ENCODE peak calls at places on chromosomes 13 and 19, in eight cellular contexts. One of them, this sample, is unnamed.

GRCh38 chr19:13034636-13035035 is 39.4 kb downstream of the NFIX start:
- DNase-seq in NB4: no peak
- DNase-seq in body of pancreas: no peak
- DNase-seq in tibial nerve: no peak
- DNase-seq in adrenal gland: peak
- DNase-seq in spleen: no peak
- DNase-seq in transverse colon: no peak
- DNase-seq in HCT116: no peak
- DNase-seq in this sample: no peak

GRCh38 chr19:48629599-48630288 is 7.4 kb downstream of the DBP start:
- DNase-seq in NB4: peak
- DNase-seq in body of pancreas: no peak
- DNase-seq in tibial nerve: no peak
- DNase-seq in adrenal gland: peak
- DNase-seq in spleen: peak
- DNase-seq in transverse colon: peak
- DNase-seq in HCT116: peak
- DNase-seq in this sample: peak

GRCh38 chr19:18460900-18461299 is 23.0 kb upstream of the ISYNA1 start:
- DNase-seq in NB4: no peak
- DNase-seq in body of pancreas: no peak
- DNase-seq in tibial nerve: no peak
- DNase-seq in adrenal gland: no peak
- DNase-seq in spleen: peak
- DNase-seq in transverse colon: no peak
- DNase-seq in HCT116: no peak
- DNase-seq in this sample: no peak

GRCh38 chr19:48489608-48490216 is 20.5 kb downstream of the CYTH2 start:
- DNase-seq in NB4: peak
- DNase-seq in body of pancreas: peak
- DNase-seq in tibial nerve: peak
- DNase-seq in adrenal gland: peak
- DNase-seq in spleen: peak
- DNase-seq in transverse colon: peak
- DNase-seq in HCT116: peak
- DNase-seq in this sample: peak

GRCh38 chr13:111919286-111919685 is 147.7 kb upstream of the SOX1 start:
- DNase-seq in NB4: no peak
- DNase-seq in body of pancreas: no peak
- DNase-seq in tibial nerve: no peak
- DNase-seq in adrenal gland: no peak
- DNase-seq in spleen: no peak
- DNase-seq in transverse colon: no peak
- DNase-seq in HCT116: no peak
- DNase-seq in this sample: no peak

GRCh38 chr19:32373614-32374295 is 28.3 kb downstream of the ZNF507 start:
- DNase-seq in NB4: no peak
- DNase-seq in body of pancreas: peak
- DNase-seq in tibial nerve: no peak
- DNase-seq in adrenal gland: peak
- DNase-seq in spleen: no peak
- DNase-seq in transverse colon: peak
- DNase-seq in HCT116: peak
- DNase-seq in this sample: peak

GRCh38 chr13:98641075-98641474 is 64.2 kb upstream of the STK24 start:
- DNase-seq in NB4: no peak
- DNase-seq in body of pancreas: no peak
- DNase-seq in tibial nerve: no peak
- DNase-seq in adrenal gland: no peak
- DNase-seq in spleen: no peak
- DNase-seq in transverse colon: no peak
- DNase-seq in HCT116: no peak
- DNase-seq in this sample: no peak

GRCh38 chr13:49711218-49711863 is 20.1 kb upstream of the EBPL start:
- DNase-seq in NB4: peak
- DNase-seq in body of pancreas: no peak
- DNase-seq in tibial nerve: no peak
- DNase-seq in adrenal gland: peak
- DNase-seq in spleen: no peak
- DNase-seq in transverse colon: no peak
- DNase-seq in HCT116: no peak
- DNase-seq in this sample: no peak

GRCh38 chr19:39319892-39320168 is 833 bp downstream of the LRFN1 start:
- DNase-seq in NB4: no peak
- DNase-seq in body of pancreas: no peak
- DNase-seq in tibial nerve: no peak
- DNase-seq in adrenal gland: no peak
- DNase-seq in spleen: no peak
- DNase-seq in transverse colon: no peak
- DNase-seq in HCT116: no peak
- DNase-seq in this sample: no peak

DNA sequence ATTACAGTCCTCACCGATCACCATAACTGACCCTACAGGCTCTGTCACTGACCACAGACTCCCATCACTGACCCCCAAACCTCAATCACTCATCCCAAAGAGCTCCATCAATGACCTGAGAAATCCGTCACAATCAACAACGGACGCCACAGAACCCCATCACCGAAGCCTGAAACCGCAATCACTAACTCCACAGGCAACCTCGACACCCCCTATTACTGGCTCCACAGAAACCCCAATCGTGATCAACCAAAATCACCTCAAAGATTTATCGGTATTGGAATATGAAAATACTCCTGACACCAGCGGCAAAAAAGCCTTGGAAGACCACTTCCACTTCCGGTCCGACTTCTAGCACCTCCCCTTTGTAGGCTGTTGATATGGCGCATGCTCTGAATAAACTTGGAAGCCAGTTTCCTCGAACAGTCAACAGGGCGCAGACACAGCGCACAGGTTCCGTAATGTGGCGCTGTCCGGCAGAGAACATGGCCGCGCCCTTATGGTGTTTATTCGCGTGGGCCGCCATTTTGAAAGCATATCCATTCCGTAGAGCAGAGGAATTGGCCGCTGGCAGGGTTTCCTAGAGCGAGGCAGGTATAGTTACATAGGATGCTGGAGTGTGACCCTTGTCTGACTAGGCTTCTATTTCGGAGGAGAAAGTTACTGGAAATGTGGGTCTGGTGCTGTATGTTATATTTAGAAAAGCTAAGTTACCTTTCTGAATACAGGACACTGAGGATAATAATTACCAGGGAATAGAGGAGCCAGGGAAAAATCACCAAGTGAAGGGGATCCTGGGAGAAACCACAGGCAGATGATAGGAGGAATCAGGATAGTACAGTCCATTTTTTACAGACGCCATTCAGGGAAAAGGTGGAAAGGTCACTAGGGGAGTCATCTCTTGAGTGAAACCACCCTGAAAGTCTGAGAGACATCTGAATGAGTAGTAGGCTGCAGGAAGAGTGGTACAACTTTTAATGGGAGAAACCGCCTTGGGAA is at the start of gene ZNF585A:
- DNase-seq in NB4: peak
- DNase-seq in body of pancreas: peak
- DNase-seq in tibial nerve: peak
- DNase-seq in adrenal gland: peak
- DNase-seq in spleen: peak
- DNase-seq in transverse colon: peak
- DNase-seq in HCT116: peak
- DNase-seq in this sample: peak
- TF ChIP-seq POLR2A in NB4: peak
- TF ChIP-seq POLR2A in body of pancreas: no peak
- TF ChIP-seq POLR2A in tibial nerve: peak
- TF ChIP-seq POLR2A in adrenal gland: peak
- TF ChIP-seq POLR2A in spleen: no peak
- TF ChIP-seq POLR2A in transverse colon: no peak
- TF ChIP-seq POLR2A in HCT116: no peak
- TF ChIP-seq POLR2A in this sample: peak

DNA sequence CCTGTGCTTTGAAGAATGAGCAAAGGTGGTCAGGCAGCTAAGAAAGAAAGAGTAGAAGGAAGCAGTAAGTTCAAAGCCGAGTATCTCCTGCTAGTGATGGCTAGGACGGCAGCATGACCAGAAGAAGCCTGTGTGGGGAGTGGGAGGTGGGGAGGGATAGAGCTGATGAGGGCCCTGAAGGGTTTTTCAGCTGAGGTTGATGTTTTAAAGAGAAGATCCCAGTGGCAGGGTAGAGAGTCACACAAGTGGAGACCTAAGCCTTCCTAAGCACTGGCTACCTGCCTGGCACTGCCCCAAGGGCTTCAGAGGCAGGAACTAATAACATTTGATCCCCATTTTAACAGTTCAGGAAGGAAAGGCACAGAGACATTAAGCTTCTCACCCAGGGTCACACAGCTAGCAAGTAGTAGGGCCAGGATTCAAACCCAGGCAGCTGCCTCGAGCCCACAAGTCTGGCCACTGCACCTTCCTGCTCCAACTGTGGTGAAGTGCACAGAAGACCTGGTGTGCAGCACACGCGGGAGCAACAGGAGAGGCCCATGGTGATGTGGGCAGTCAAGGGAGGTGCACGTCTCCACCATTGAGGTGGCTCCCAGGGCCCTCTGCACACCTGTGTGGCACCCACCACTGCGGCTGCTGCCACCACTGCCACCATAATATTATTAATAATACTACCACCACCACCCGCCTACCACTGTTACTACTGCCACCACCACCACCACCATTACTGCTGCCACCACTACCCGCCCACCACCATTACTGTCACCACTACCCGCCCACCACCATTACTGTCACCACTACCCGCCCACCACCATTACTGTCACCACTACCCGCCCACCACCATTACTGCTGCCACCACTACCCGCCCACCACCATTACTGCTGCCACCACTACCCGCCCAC is 22.1 kb downstream of the CUL4A start:
- DNase-seq in NB4: no peak
- DNase-seq in body of pancreas: no peak
- DNase-seq in tibial nerve: no peak
- DNase-seq in adrenal gland: no peak
- DNase-seq in spleen: no peak
- DNase-seq in transverse colon: no peak
- DNase-seq in HCT116: no peak
- DNase-seq in this sample: no peak
- TF ChIP-seq POLR2A in NB4: no peak
- TF ChIP-seq POLR2A in body of pancreas: no peak
- TF ChIP-seq POLR2A in tibial nerve: no peak
- TF ChIP-seq POLR2A in adrenal gland: no peak
- TF ChIP-seq POLR2A in spleen: no peak
- TF ChIP-seq POLR2A in transverse colon: no peak
- TF ChIP-seq POLR2A in HCT116: no peak
- TF ChIP-seq POLR2A in this sample: no peak

DNA sequence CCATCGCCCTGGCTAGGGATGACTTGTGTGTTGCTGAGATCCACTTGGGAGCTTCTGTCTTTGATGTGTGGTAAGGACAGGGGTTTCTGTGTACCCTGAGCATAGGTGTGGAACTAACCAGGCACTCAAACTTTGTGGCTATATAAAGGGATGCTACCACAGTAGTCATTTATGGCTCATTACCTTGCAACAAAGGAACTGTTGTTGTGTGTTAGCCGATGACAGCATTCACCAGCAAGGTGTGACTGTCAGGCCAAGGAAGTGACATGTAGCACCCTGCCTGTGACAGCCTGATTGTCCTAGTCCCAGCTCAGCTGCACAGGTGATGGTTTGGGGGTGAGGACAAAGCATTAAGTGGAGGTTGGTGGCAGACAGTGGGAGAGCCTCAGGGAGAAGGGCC is 73.6 kb downstream of the COG3 start:
- DNase-seq in NB4: no peak
- DNase-seq in body of pancreas: no peak
- DNase-seq in tibial nerve: no peak
- DNase-seq in adrenal gland: no peak
- DNase-seq in spleen: no peak
- DNase-seq in transverse colon: no peak
- DNase-seq in HCT116: peak
- DNase-seq in this sample: no peak
- TF ChIP-seq POLR2A in NB4: no peak
- TF ChIP-seq POLR2A in body of pancreas: no peak
- TF ChIP-seq POLR2A in tibial nerve: no peak
- TF ChIP-seq POLR2A in adrenal gland: no peak
- TF ChIP-seq POLR2A in spleen: no peak
- TF ChIP-seq POLR2A in transverse colon: no peak
- TF ChIP-seq POLR2A in HCT116: no peak
- TF ChIP-seq POLR2A in this sample: no peak

GRCh38 chr13:100673376-100673830 is 1.2 kb downstream of the TMTC4 start:
- DNase-seq in NB4: no peak
- DNase-seq in body of pancreas: peak
- DNase-seq in tibial nerve: no peak
- DNase-seq in adrenal gland: no peak
- DNase-seq in spleen: peak
- DNase-seq in transverse colon: no peak
- DNase-seq in HCT116: no peak
- DNase-seq in this sample: no peak

GRCh38 chr13:100675660-100676129 is 1.1 kb upstream of the TMTC4 start:
- DNase-seq in NB4: no peak
- DNase-seq in body of pancreas: no peak
- DNase-seq in tibial nerve: no peak
- DNase-seq in adrenal gland: no peak
- DNase-seq in spleen: no peak
- DNase-seq in transverse colon: no peak
- DNase-seq in HCT116: no peak
- DNase-seq in this sample: no peak

GRCh38 chr13:100673831-100674362 is 698 bp downstream of the TMTC4 start:
- DNase-seq in NB4: peak
- DNase-seq in body of pancreas: peak
- DNase-seq in tibial nerve: no peak
- DNase-seq in adrenal gland: peak
- DNase-seq in spleen: no peak
- DNase-seq in transverse colon: peak
- DNase-seq in HCT116: peak
- DNase-seq in this sample: peak

GRCh38 chr13:100674363-100674847 is at the start of gene TMTC4:
- DNase-seq in NB4: peak
- DNase-seq in body of pancreas: no peak
- DNase-seq in tibial nerve: no peak
- DNase-seq in adrenal gland: no peak
- DNase-seq in spleen: no peak
- DNase-seq in transverse colon: peak
- DNase-seq in HCT116: no peak
- DNase-seq in this sample: no peak

DNA sequence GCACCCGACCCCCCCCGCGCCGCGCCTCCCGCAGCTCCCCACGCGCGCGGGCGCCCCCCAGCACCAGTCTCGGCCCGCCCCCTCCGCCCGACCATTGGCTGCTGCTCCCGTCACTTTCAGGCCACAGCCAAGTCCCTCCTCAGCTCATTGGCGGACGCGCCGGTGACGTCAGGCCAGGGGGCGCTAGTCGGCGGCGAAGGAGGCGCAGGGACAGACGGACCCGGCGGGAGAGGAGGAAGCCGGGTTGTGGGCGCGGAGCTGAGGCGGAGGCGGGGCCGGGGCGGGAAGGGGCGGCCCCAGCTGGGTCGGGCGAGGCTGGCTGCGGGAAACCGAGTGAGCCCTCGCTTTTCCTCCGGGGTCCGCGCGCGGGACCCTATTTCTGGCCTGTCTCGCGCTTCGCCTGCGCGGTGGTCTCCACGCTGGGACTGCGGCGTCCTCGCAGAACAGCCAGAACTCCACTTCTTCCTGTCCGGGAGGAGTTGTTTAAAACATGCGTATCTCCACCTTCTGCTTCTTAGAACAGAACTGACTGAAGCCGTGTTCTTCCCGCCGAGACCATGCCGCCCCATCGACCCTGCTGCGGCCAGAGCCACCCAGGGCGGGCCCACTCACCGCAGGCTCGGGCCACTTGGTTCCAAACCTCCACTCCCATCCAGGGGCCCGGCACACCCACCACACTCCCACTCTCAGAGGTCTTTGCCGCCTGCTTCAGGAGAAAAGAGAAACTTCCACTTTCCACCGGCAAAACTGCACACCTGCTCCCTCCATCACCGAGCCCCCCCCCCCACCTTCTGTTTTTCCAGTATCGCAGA is 459 bp upstream of the TMTC4 start:
- DNase-seq in NB4: peak
- DNase-seq in body of pancreas: peak
- DNase-seq in tibial nerve: peak
- DNase-seq in adrenal gland: peak
- DNase-seq in spleen: peak
- DNase-seq in transverse colon: peak
- DNase-seq in HCT116: peak
- DNase-seq in this sample: peak
- TF ChIP-seq POLR2A in NB4: peak
- TF ChIP-seq POLR2A in body of pancreas: peak
- TF ChIP-seq POLR2A in tibial nerve: peak
- TF ChIP-seq POLR2A in adrenal gland: no peak
- TF ChIP-seq POLR2A in spleen: no peak
- TF ChIP-seq POLR2A in transverse colon: peak
- TF ChIP-seq POLR2A in HCT116: no peak
- TF ChIP-seq POLR2A in this sample: peak

This sample was measured in thyroid gland.